ENCODE peak calls at places on chromosomes 4 and X, in nine cellular contexts. V is HCT116, C is stomach, W is H54, F is ovary, J is tibial nerve, U is transverse colon, A is K562, N is suprapubic skin. S is an unnamed sample.

GRCh38 chr4:24560770-24561415 is 23.5 kb downstream of the DHX15 start:
- DNase-seq in V (no peak), C (no peak), W (no peak), F (no peak), J (no peak), U (no peak), A (no peak), N (no peak), S (peak)

GRCh38 chrX:139739138-139739537 is 31.2 kb upstream of the MCF2 start:
- DNase-seq in V (no peak), C (no peak), W (peak), F (no peak), J (no peak), U (no peak), A (no peak), N (no peak), S (no peak)

GRCh38 chrX:4708970-4709760 is 995.7 kb upstream of the PRKX start:
- DNase-seq in V (no peak), C (peak), W (no peak), F (no peak), J (no peak), U (no peak), A (no peak), N (no peak), S (no peak)

GRCh38 chr4:105092356-105092755 is 54.3 kb upstream of the TET2 start:
- DNase-seq in V (no peak), C (no peak), W (no peak), F (no peak), J (no peak), U (no peak), A (no peak), N (no peak), S (no peak)

GRCh38 chrX:97685753-97686152 is 802.0 kb downstream of the RPA4 start:
- DNase-seq in V (peak), C (no peak), W (peak), F (no peak), J (no peak), U (no peak), A (peak), N (no peak), S (peak)

GRCh38 chr4:161829631-161830030 is 334.2 kb downstream of the FSTL5 start:
- DNase-seq in V (no peak), C (no peak), W (no peak), F (no peak), J (no peak), U (no peak), A (no peak), N (no peak), S (no peak)

GRCh38 chrX:683572-683971 is 53.0 kb downstream of the SHOX start:
- DNase-seq in V (no peak), C (no peak), W (no peak), F (no peak), J (no peak), U (no peak), A (no peak), N (no peak), S (no peak)

GRCh38 chr4:121656269-121656641 is 40.5 kb downstream of the ANXA5 start:
- DNase-seq in V (peak), C (peak), W (no peak), F (peak), J (peak), U (peak), A (peak), N (no peak), S (peak)

GRCh38 chr4:8545439-8545765 is 34.8 kb upstream of the GPR78 start:
- DNase-seq in V (no peak), C (no peak), W (no peak), F (no peak), J (no peak), U (no peak), A (no peak), N (no peak), S (no peak)

GRCh38 chr4:54687887-54688841 is 30.4 kb downstream of the KIT start:
- DNase-seq in V (no peak), C (no peak), W (no peak), F (no peak), J (no peak), U (no peak), A (no peak), N (no peak), S (peak)

GRCh38 chr4:141246683-141247429 is 26.2 kb downstream of the ZNF330 start:
- DNase-seq in V (no peak), C (no peak), W (no peak), F (no peak), J (no peak), U (no peak), A (peak), N (no peak), S (no peak)

GRCh38 chr4:71270901-71271300 is 67.9 kb upstream of the SLC4A4 start:
- DNase-seq in V (peak), C (peak), W (no peak), F (no peak), J (no peak), U (peak), A (peak), N (no peak), S (peak)

GRCh38 chr4:3703677-3704521 is 62.3 kb upstream of the ADRA2C start:
- DNase-seq in V (no peak), C (no peak), W (no peak), F (no peak), J (no peak), U (no peak), A (no peak), N (peak), S (no peak)

GRCh38 chrX:9724711-9725110 is 40.9 kb downstream of the GPR143 start:
- DNase-seq in V (no peak), C (no peak), W (peak), F (no peak), J (no peak), U (no peak), A (no peak), N (no peak), S (no peak)

GRCh38 chrX:44474410-44474809 is 68.2 kb downstream of the FUNDC1 start:
- DNase-seq in V (no peak), C (no peak), W (no peak), F (no peak), J (no peak), U (no peak), A (no peak), N (no peak), S (no peak)

GRCh38 chr4:56330691-56331090 is 56.6 kb downstream of the AASDH start:
- DNase-seq in V (no peak), C (no peak), W (no peak), F (no peak), J (no peak), U (no peak), A (no peak), N (no peak), S (no peak)

GRCh38 chr4:8209997-8210396 is 10.9 kb downstream of the SH3TC1 start:
- DNase-seq in V (no peak), C (no peak), W (no peak), F (no peak), J (no peak), U (no peak), A (no peak), N (no peak), S (no peak)

GRCh38 chrX:3548743-3549441 is 164.6 kb downstream of the PRKX start:
- DNase-seq in V (peak), C (no peak), W (no peak), F (no peak), J (no peak), U (no peak), A (no peak), N (no peak), S (no peak)

GRCh38 chr4:174427562-174428140 is 94.6 kb downstream of the HPGD start:
- DNase-seq in V (no peak), C (no peak), W (no peak), F (no peak), J (no peak), U (no peak), A (no peak), N (no peak), S (no peak)

GRCh38 chr4:2322801-2323200 is 60.9 kb upstream of the MXD4 start:
- DNase-seq in V (no peak), C (no peak), W (no peak), F (no peak), J (no peak), U (no peak), A (no peak), N (no peak), S (no peak)

GRCh38 chr4:137524642-137525384 is 7.5 kb downstream of the PCDH18 start:
- DNase-seq in V (no peak), C (no peak), W (no peak), F (no peak), J (no peak), U (no peak), A (no peak), N (no peak), S (no peak)

GRCh38 chrX:3699841-3700381 is 13.5 kb downstream of the PRKX start:
- DNase-seq in V (no peak), C (no peak), W (no peak), F (no peak), J (no peak), U (no peak), A (no peak), N (no peak), S (no peak)

GRCh38 chrX:101369687-101370086 is 16.3 kb downstream of the BTK start:
- DNase-seq in V (no peak), C (no peak), W (no peak), F (no peak), J (no peak), U (no peak), A (no peak), N (no peak), S (no peak)

GRCh38 chr4:153126137-153126536 is 78.1 kb upstream of the TRIM2 start:
- DNase-seq in V (no peak), C (no peak), W (no peak), F (no peak), J (no peak), U (no peak), A (no peak), N (no peak), S (no peak)

GRCh38 chr4:55345054-55345453 is 988 bp upstream of the SRD5A3 start:
- DNase-seq in V (no peak), C (no peak), W (no peak), F (no peak), J (no peak), U (no peak), A (no peak), N (no peak), S (no peak)

GRCh38 chr4:4838602-4839470 is 20.6 kb upstream of the MSX1 start:
- DNase-seq in V (no peak), C (no peak), W (no peak), F (no peak), J (no peak), U (no peak), A (no peak), N (no peak), S (no peak)

GRCh38 chr4:4677825-4678522 is 136.1 kb upstream of the STX18 start:
- DNase-seq in V (peak), C (no peak), W (no peak), F (no peak), J (no peak), U (no peak), A (peak), N (no peak), S (peak)

GRCh38 chr4:78784255-78784654 is 8.1 kb downstream of the BMP2K start:
- DNase-seq in V (no peak), C (no peak), W (no peak), F (no peak), J (no peak), U (no peak), A (no peak), N (no peak), S (no peak)

GRCh38 chrX:25872786-25873185 is 265.4 kb upstream of the MAGEB18 start:
- DNase-seq in V (no peak), C (no peak), W (no peak), F (no peak), J (no peak), U (no peak), A (no peak), N (no peak), S (no peak)

GRCh38 chr4:84483738-84484137 is 15.4 kb downstream of the NKX6-1 start:
- DNase-seq in V (no peak), C (no peak), W (no peak), F (no peak), J (no peak), U (no peak), A (no peak), N (no peak), S (no peak)

GRCh38 chr4:114263233-114263632 is 283.8 kb upstream of the ARSJ start:
- DNase-seq in V (no peak), C (no peak), W (no peak), F (no peak), J (no peak), U (no peak), A (no peak), N (no peak), S (no peak)

GRCh38 chr4:108365551-108365950 is 196.8 kb upstream of the LEF1 start:
- DNase-seq in V (no peak), C (no peak), W (no peak), F (no peak), J (no peak), U (no peak), A (no peak), N (no peak), S (no peak)

GRCh38 chr4:6235901-6236625 is 33.6 kb upstream of the WFS1 start:
- DNase-seq in V (no peak), C (peak), W (no peak), F (no peak), J (no peak), U (no peak), A (no peak), N (no peak), S (no peak)
- TF ChIP-seq POLR2A in V (no peak), C (no peak), W (no peak), F (no peak), J (no peak), U (no peak), A (no peak), N (no peak), S (no peak)

GRCh38 chr4:85579942-85580341 is 105.0 kb downstream of the ARHGAP24 start:
- DNase-seq in V (no peak), C (no peak), W (no peak), F (no peak), J (no peak), U (no peak), A (no peak), N (no peak), S (no peak)
- TF ChIP-seq POLR2A in V (no peak), C (no peak), W (no peak), F (no peak), J (no peak), U (no peak), A (no peak), N (no peak), S (no peak)

GRCh38 chrX:153499258-153499657 is 4.5 kb downstream of the BGN start:
- DNase-seq in V (no peak), C (no peak), W (no peak), F (no peak), J (no peak), U (no peak), A (no peak), N (no peak), S (no peak)

GRCh38 chrX:153501530-153501929 is 6.8 kb downstream of the BGN start:
- DNase-seq in V (no peak), C (no peak), W (no peak), F (no peak), J (no peak), U (no peak), A (no peak), N (no peak), S (no peak)

GRCh38 chrX:153499876-153500275 is 5.1 kb downstream of the BGN start:
- DNase-seq in V (no peak), C (no peak), W (no peak), F (no peak), J (no peak), U (no peak), A (no peak), N (no peak), S (no peak)

GRCh38 chrX:153502131-153502530 is 7.4 kb downstream of the BGN start:
- DNase-seq in V (no peak), C (no peak), W (no peak), F (no peak), J (no peak), U (no peak), A (no peak), N (no peak), S (no peak)

GRCh38 chrX:153500676-153501280 is 6.0 kb downstream of the BGN start:
- DNase-seq in V (no peak), C (no peak), W (no peak), F (no peak), J (no peak), U (no peak), A (no peak), N (no peak), S (no peak)
- TF ChIP-seq POLR2A in V (no peak), C (no peak), W (no peak), F (no peak), J (no peak), U (no peak), A (no peak), N (no peak), S (no peak)

GRCh38 chr4:102501176-102501634 is at the start of gene NFKB1:
- DNase-seq in V (no peak), C (peak), W (peak), F (peak), J (peak), U (peak), A (peak), N (peak), S (peak)
- TF ChIP-seq POLR2A in V (peak), C (no peak), W (peak), F (no peak), J (no peak), U (no peak), A (no peak), N (no peak), S (no peak)